ENCODE peak calls at places on chromosomes 12 and 14, in seven cellular contexts. One of them, this sample, is unnamed. For H3K9me3, H3K4me1 and H3K27me3, the result is how much of the 10 kb centered on the place peaks cover.

GRCh38 chr12:12491634-12492033 is 71.0 kb downstream of the DUSP16 start:
- DNase-seq in fibroblast of lung: no peak
- DNase-seq in esophagus squamous epithelium: no peak
- DNase-seq in neuronal stem cell: no peak
- DNase-seq in CD8-positive, alpha-beta T cell: no peak
- DNase-seq in lower lobe of right lung: no peak
- DNase-seq in transverse colon: no peak
- DNase-seq in this sample: no peak

GRCh38 chr12:18576104-18576622 is 161.6 kb downstream of the PLCZ1 start:
- DNase-seq in fibroblast of lung: peak
- DNase-seq in esophagus squamous epithelium: no peak
- DNase-seq in neuronal stem cell: no peak
- DNase-seq in CD8-positive, alpha-beta T cell: no peak
- DNase-seq in lower lobe of right lung: no peak
- DNase-seq in transverse colon: no peak
- DNase-seq in this sample: peak

GRCh38 chr12:65765436-65765813 is 58.9 kb upstream of the HMGA2 start:
- DNase-seq in fibroblast of lung: peak
- DNase-seq in esophagus squamous epithelium: no peak
- DNase-seq in neuronal stem cell: no peak
- DNase-seq in CD8-positive, alpha-beta T cell: no peak
- DNase-seq in lower lobe of right lung: no peak
- DNase-seq in transverse colon: no peak
- DNase-seq in this sample: peak

GRCh38 chr12:46135750-46136149 is 133.1 kb downstream of the SLC38A1 start:
- DNase-seq in fibroblast of lung: no peak
- DNase-seq in esophagus squamous epithelium: no peak
- DNase-seq in neuronal stem cell: no peak
- DNase-seq in CD8-positive, alpha-beta T cell: no peak
- DNase-seq in lower lobe of right lung: no peak
- DNase-seq in transverse colon: no peak
- DNase-seq in this sample: no peak

GRCh38 chr12:41634096-41634495 is 446.0 kb downstream of the PDZRN4 start:
- DNase-seq in fibroblast of lung: no peak
- DNase-seq in esophagus squamous epithelium: no peak
- DNase-seq in neuronal stem cell: no peak
- DNase-seq in CD8-positive, alpha-beta T cell: no peak
- DNase-seq in lower lobe of right lung: no peak
- DNase-seq in transverse colon: no peak
- DNase-seq in this sample: no peak

GRCh38 chr12:126891789-126892188 is 1375.2 kb upstream of the TMEM132C start:
- DNase-seq in fibroblast of lung: no peak
- DNase-seq in esophagus squamous epithelium: no peak
- DNase-seq in neuronal stem cell: no peak
- DNase-seq in CD8-positive, alpha-beta T cell: no peak
- DNase-seq in lower lobe of right lung: no peak
- DNase-seq in transverse colon: no peak
- DNase-seq in this sample: no peak

GRCh38 chr14:96363751-96364336 is 518 bp downstream of the GSKIP start:
- DNase-seq in fibroblast of lung: peak
- DNase-seq in esophagus squamous epithelium: no peak
- DNase-seq in neuronal stem cell: no peak
- DNase-seq in CD8-positive, alpha-beta T cell: no peak
- DNase-seq in lower lobe of right lung: peak
- DNase-seq in transverse colon: peak
- DNase-seq in this sample: peak

GRCh38 chr14:90467501-90467900 is 70.7 kb downstream of the CALM1 start:
- DNase-seq in fibroblast of lung: no peak
- DNase-seq in esophagus squamous epithelium: no peak
- DNase-seq in neuronal stem cell: no peak
- DNase-seq in CD8-positive, alpha-beta T cell: no peak
- DNase-seq in lower lobe of right lung: no peak
- DNase-seq in transverse colon: no peak
- DNase-seq in this sample: no peak

GRCh38 chr12:1579626-1580025 is 14.8 kb downstream of the FBXL14 start:
- DNase-seq in fibroblast of lung: no peak
- DNase-seq in esophagus squamous epithelium: no peak
- DNase-seq in neuronal stem cell: no peak
- DNase-seq in CD8-positive, alpha-beta T cell: no peak
- DNase-seq in lower lobe of right lung: no peak
- DNase-seq in transverse colon: no peak
- DNase-seq in this sample: peak

GRCh38 chr12:6567824-6568617 is at the start of gene NOP2:
- DNase-seq in fibroblast of lung: peak
- DNase-seq in esophagus squamous epithelium: peak
- DNase-seq in neuronal stem cell: peak
- DNase-seq in CD8-positive, alpha-beta T cell: peak
- DNase-seq in lower lobe of right lung: peak
- DNase-seq in transverse colon: peak
- DNase-seq in this sample: peak

GRCh38 chr12:132953771-132954170 is 2.3 kb downstream of the ZNF605 start:
- DNase-seq in fibroblast of lung: no peak
- DNase-seq in esophagus squamous epithelium: no peak
- DNase-seq in neuronal stem cell: no peak
- DNase-seq in CD8-positive, alpha-beta T cell: no peak
- DNase-seq in lower lobe of right lung: no peak
- DNase-seq in transverse colon: no peak
- DNase-seq in this sample: no peak

GRCh38 chr12:132953163-132953425 is 3.0 kb downstream of the ZNF605 start:
- DNase-seq in fibroblast of lung: no peak
- DNase-seq in esophagus squamous epithelium: no peak
- DNase-seq in neuronal stem cell: no peak
- DNase-seq in CD8-positive, alpha-beta T cell: no peak
- DNase-seq in lower lobe of right lung: no peak
- DNase-seq in transverse colon: no peak
- DNase-seq in this sample: no peak

GRCh38 chr12:132954471-132955048 is 1.5 kb downstream of the ZNF605 start:
- DNase-seq in fibroblast of lung: no peak
- DNase-seq in esophagus squamous epithelium: no peak
- DNase-seq in neuronal stem cell: no peak
- DNase-seq in CD8-positive, alpha-beta T cell: no peak
- DNase-seq in lower lobe of right lung: no peak
- DNase-seq in transverse colon: no peak
- DNase-seq in this sample: no peak

GRCh38 chr12:132955933-132956725 is at the start of gene ZNF605:
- DNase-seq in fibroblast of lung: peak
- DNase-seq in esophagus squamous epithelium: peak
- DNase-seq in neuronal stem cell: peak
- DNase-seq in CD8-positive, alpha-beta T cell: peak
- DNase-seq in lower lobe of right lung: peak
- DNase-seq in transverse colon: peak
- DNase-seq in this sample: peak

DNA sequence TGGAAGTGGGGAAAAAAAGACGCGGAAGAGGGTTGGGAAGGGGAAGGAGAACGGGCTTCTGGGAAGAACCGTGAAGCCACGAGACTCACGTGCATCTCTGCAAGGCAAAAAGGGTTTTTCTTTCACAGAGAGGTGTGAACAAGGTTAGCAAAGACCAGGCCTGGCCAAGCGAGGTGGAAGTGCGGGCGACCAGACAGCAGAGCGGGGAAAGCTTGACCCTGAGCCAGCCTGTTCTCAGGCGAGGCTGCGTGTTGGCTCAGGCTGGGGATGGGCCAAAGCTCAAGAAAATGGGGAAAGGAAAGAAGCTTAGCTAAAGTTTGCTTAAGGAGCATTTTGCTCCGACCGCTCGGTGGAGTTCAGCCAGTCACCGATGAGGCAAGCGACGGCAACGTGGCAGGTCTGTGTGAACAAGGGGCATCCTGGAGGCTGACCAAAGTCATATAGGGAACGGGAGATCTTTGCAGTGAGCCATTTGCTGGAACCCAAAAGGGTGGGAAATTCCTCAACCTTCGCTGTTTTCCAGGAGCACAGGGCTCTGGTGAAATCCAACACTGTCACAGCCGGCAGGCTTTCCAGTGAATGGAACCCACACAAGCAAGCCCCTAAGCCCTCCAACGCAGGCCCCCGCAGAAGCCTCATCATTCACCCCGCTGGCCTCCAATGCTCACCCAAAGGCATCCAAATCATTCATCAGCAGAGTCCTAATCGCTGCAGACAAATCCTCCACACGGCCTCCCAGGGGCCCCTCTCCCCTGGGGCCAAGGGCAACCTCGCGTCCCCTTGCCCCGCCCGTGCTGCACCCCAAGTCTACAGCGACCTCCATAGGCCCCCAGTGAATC is 793 bp downstream of the ZNF605 start:
- DNase-seq in fibroblast of lung: peak
- DNase-seq in esophagus squamous epithelium: no peak
- DNase-seq in neuronal stem cell: peak
- DNase-seq in CD8-positive, alpha-beta T cell: no peak
- DNase-seq in lower lobe of right lung: no peak
- DNase-seq in transverse colon: peak
- DNase-seq in this sample: peak
- H3K9me3 ChIP-seq in fibroblast of lung: under half
- H3K9me3 ChIP-seq in esophagus squamous epithelium: under half
- H3K9me3 ChIP-seq in neuronal stem cell: half or more
- H3K9me3 ChIP-seq in CD8-positive, alpha-beta T cell: under half
- H3K9me3 ChIP-seq in lower lobe of right lung: under half
- H3K9me3 ChIP-seq in transverse colon: under half
- H3K9me3 ChIP-seq in this sample: under half

GRCh38 chr12:9848899-9849298 is 20.3 kb downstream of the CLEC2B start:
- DNase-seq in fibroblast of lung: no peak
- DNase-seq in esophagus squamous epithelium: no peak
- DNase-seq in neuronal stem cell: no peak
- DNase-seq in CD8-positive, alpha-beta T cell: no peak
- DNase-seq in lower lobe of right lung: no peak
- DNase-seq in transverse colon: no peak
- DNase-seq in this sample: no peak
- H3K4me1 ChIP-seq in fibroblast of lung: under half
- H3K4me1 ChIP-seq in esophagus squamous epithelium: under half
- H3K4me1 ChIP-seq in neuronal stem cell: under half
- H3K4me1 ChIP-seq in CD8-positive, alpha-beta T cell: under half
- H3K4me1 ChIP-seq in lower lobe of right lung: under half
- H3K4me1 ChIP-seq in transverse colon: under half
- H3K4me1 ChIP-seq in this sample: under half

DNA sequence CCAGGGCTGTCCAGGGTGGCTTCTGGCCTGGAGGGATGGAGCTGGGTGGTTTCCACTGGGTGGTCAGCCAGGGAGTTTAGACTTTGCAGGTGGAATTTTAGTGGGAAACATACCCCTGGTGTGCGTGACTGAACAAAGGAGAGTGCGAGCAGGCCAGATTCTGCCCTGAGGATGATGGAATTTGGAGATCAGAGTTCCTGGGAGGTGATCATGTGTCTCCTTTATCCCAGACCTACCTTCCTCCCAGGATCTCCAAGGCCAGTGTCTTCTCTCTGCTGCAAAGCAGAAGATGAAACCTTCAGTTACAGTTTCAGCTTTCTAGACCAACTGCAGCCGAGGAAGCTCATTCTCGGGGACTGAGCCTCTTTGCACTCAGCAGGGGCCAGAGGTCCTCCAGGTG is 33.2 kb downstream of the RPH3A start:
- DNase-seq in fibroblast of lung: no peak
- DNase-seq in esophagus squamous epithelium: no peak
- DNase-seq in neuronal stem cell: no peak
- DNase-seq in CD8-positive, alpha-beta T cell: no peak
- DNase-seq in lower lobe of right lung: no peak
- DNase-seq in transverse colon: no peak
- DNase-seq in this sample: no peak
- H3K27me3 ChIP-seq in fibroblast of lung: under half
- H3K27me3 ChIP-seq in esophagus squamous epithelium: under half
- H3K27me3 ChIP-seq in neuronal stem cell: under half
- H3K27me3 ChIP-seq in CD8-positive, alpha-beta T cell: under half
- H3K27me3 ChIP-seq in lower lobe of right lung: under half
- H3K27me3 ChIP-seq in transverse colon: under half
- H3K27me3 ChIP-seq in this sample: under half

GRCh38 chr12:130127909-130128763 is 34.1 kb upstream of the FZD10 start:
- DNase-seq in fibroblast of lung: no peak
- DNase-seq in esophagus squamous epithelium: no peak
- DNase-seq in neuronal stem cell: no peak
- DNase-seq in CD8-positive, alpha-beta T cell: no peak
- DNase-seq in lower lobe of right lung: no peak
- DNase-seq in transverse colon: no peak
- DNase-seq in this sample: no peak
- H3K9me3 ChIP-seq in fibroblast of lung: under half
- H3K9me3 ChIP-seq in esophagus squamous epithelium: under half
- H3K9me3 ChIP-seq in neuronal stem cell: under half
- H3K9me3 ChIP-seq in CD8-positive, alpha-beta T cell: under half
- H3K9me3 ChIP-seq in lower lobe of right lung: under half
- H3K9me3 ChIP-seq in transverse colon: under half
- H3K9me3 ChIP-seq in this sample: under half

DNA sequence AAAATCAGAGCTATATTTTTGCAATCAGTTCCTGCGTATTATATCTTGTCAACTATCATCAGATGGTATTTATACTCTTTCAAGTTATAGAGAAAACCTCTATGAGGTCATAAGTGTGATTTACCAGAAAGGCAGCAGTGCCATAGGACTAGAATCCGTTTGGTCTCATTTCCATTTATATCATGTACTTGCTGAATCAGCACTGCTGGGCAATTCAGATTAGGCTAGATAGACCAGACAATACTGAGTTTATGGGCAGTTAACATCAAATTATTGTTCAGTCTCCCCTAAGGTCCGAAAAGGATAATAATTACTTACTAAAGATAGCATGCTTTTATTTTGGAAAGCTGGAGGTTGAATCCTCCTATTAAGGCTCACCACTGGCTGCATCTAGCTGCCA is 6.8 kb upstream of the KERA start:
- DNase-seq in fibroblast of lung: no peak
- DNase-seq in esophagus squamous epithelium: no peak
- DNase-seq in neuronal stem cell: no peak
- DNase-seq in CD8-positive, alpha-beta T cell: no peak
- DNase-seq in lower lobe of right lung: no peak
- DNase-seq in transverse colon: no peak
- DNase-seq in this sample: no peak
- H3K4me1 ChIP-seq in fibroblast of lung: under half
- H3K4me1 ChIP-seq in esophagus squamous epithelium: under half
- H3K4me1 ChIP-seq in neuronal stem cell: under half
- H3K4me1 ChIP-seq in CD8-positive, alpha-beta T cell: under half
- H3K4me1 ChIP-seq in lower lobe of right lung: under half
- H3K4me1 ChIP-seq in transverse colon: under half
- H3K4me1 ChIP-seq in this sample: under half

GRCh38 chr12:132354982-132355680 is 25.7 kb upstream of the GALNT9 start:
- DNase-seq in fibroblast of lung: no peak
- DNase-seq in esophagus squamous epithelium: no peak
- DNase-seq in neuronal stem cell: no peak
- DNase-seq in CD8-positive, alpha-beta T cell: no peak
- DNase-seq in lower lobe of right lung: peak
- DNase-seq in transverse colon: no peak
- DNase-seq in this sample: no peak

GRCh38 chr12:132353811-132354210 is 24.4 kb upstream of the GALNT9 start:
- DNase-seq in fibroblast of lung: no peak
- DNase-seq in esophagus squamous epithelium: no peak
- DNase-seq in neuronal stem cell: no peak
- DNase-seq in CD8-positive, alpha-beta T cell: no peak
- DNase-seq in lower lobe of right lung: peak
- DNase-seq in transverse colon: no peak
- DNase-seq in this sample: no peak

GRCh38 chr12:132352896-132353800 is 23.8 kb upstream of the GALNT9 start:
- DNase-seq in fibroblast of lung: no peak
- DNase-seq in esophagus squamous epithelium: no peak
- DNase-seq in neuronal stem cell: no peak
- DNase-seq in CD8-positive, alpha-beta T cell: no peak
- DNase-seq in lower lobe of right lung: peak
- DNase-seq in transverse colon: no peak
- DNase-seq in this sample: no peak

GRCh38 chr12:132355742-132356681 is 26.6 kb upstream of the GALNT9 start:
- DNase-seq in fibroblast of lung: no peak
- DNase-seq in esophagus squamous epithelium: no peak
- DNase-seq in neuronal stem cell: no peak
- DNase-seq in CD8-positive, alpha-beta T cell: no peak
- DNase-seq in lower lobe of right lung: peak
- DNase-seq in transverse colon: no peak
- DNase-seq in this sample: no peak

GRCh38 chr12:132354211-132354981 is 25.0 kb upstream of the GALNT9 start:
- DNase-seq in fibroblast of lung: no peak
- DNase-seq in esophagus squamous epithelium: no peak
- DNase-seq in neuronal stem cell: no peak
- DNase-seq in CD8-positive, alpha-beta T cell: no peak
- DNase-seq in lower lobe of right lung: peak
- DNase-seq in transverse colon: no peak
- DNase-seq in this sample: no peak
- H3K27me3 ChIP-seq in fibroblast of lung: under half
- H3K27me3 ChIP-seq in esophagus squamous epithelium: under half
- H3K27me3 ChIP-seq in neuronal stem cell: under half
- H3K27me3 ChIP-seq in CD8-positive, alpha-beta T cell: under half
- H3K27me3 ChIP-seq in lower lobe of right lung: under half
- H3K27me3 ChIP-seq in transverse colon: under half
- H3K27me3 ChIP-seq in this sample: half or more